ENCODE peak calls at places on chromosome 11, in five cellular contexts. L, P, N, F and T are unnamed samples.
A peak's percentile ranks its signal among the peaks of the same experiment; 100 is the strongest.

GRCh38 chr11:73425118-73425517 is 48.9 kb downstream of the RELT start:
- DNase-seq in L (no peak), N (no peak), F (no peak), P (no peak), T (no peak)

GRCh38 chr11:64364435-64364834 is 5.5 kb downstream of the RPS6KA4 start:
- DNase-seq in N (no peak), P (no peak), L (no peak), F (no peak), T (no peak)

GRCh38 chr11:86183694-86184093 is 60.9 kb upstream of the EED start:
- DNase-seq in L (peak; percentile 78), F (no peak), N (peak; percentile 43), P (no peak), T (no peak)

GRCh38 chr11:99351620-99352019 is 330.9 kb downstream of the CNTN5 start:
- DNase-seq in P (no peak), N (no peak), L (no peak), F (no peak), T (no peak)

GRCh38 chr11:32164836-32165235 is 74.0 kb downstream of the RCN1 start:
- DNase-seq in L (no peak), F (no peak), N (no peak), P (no peak), T (no peak)

GRCh38 chr11:19978668-19979518 is 181.4 kb downstream of the DBX1 start:
- DNase-seq in P (no peak), L (peak; percentile 97), N (no peak), F (no peak), T (no peak)

GRCh38 chr11:27244900-27245299 is 118.1 kb downstream of the CCDC34 start:
- DNase-seq in N (no peak), L (no peak), F (no peak), P (no peak), T (no peak)

GRCh38 chr11:63998558-63999348 is 12.5 kb downstream of the OTUB1 start:
- DNase-seq in F (no peak), N (peak; percentile 28), P (no peak), L (peak; percentile 74), T (no peak)

GRCh38 chr11:44793350-44794090 is 66.8 kb downstream of the TSPAN18 start:
- DNase-seq in P (no peak), L (no peak), N (no peak), F (no peak), T (no peak)

GRCh38 chr11:67680701-67681472 is 6.5 kb upstream of the ALDH3B2 start:
- DNase-seq in L (no peak), N (no peak), F (no peak), P (no peak), T (no peak)

GRCh38 chr11:86809561-86809960 is 9.2 kb downstream of the PRSS23 start:
- DNase-seq in L (no peak), P (no peak), N (no peak), F (no peak), T (no peak)

GRCh38 chr11:66278396-66279091 is 569 bp downstream of the CNIH2 start:
- DNase-seq in P (no peak), L (no peak), F (no peak), N (no peak), T (no peak)